ENCODE peak calls at places on chromosome 15, in six cellular contexts. W, Q, J, H, R and U are unnamed samples.

GRCh38 chr15:68112711-68113110 is 58.6 kb downstream of the PIAS1 start:
- DNase-seq in W (no peak), Q (no peak), J (no peak), H (no peak), R (no peak), U (no peak)

GRCh38 chr15:63372018-63372705 is 9.5 kb downstream of the CA12 start:
- DNase-seq in W (no peak), Q (peak), J (no peak), H (peak), R (no peak), U (peak)

GRCh38 chr15:50463423-50464358 is 39.5 kb downstream of the USP8 start:
- DNase-seq in W (no peak), Q (no peak), J (no peak), H (peak), R (no peak), U (peak)

GRCh38 chr15:27486676-27487290 is 515.8 kb downstream of the GABRG3 start:
- DNase-seq in W (no peak), Q (no peak), J (no peak), H (peak), R (no peak), U (no peak)

GRCh38 chr15:78987891-78988360 is 43.1 kb upstream of the CTSH start:
- DNase-seq in W (no peak), Q (no peak), J (no peak), H (no peak), R (no peak), U (no peak)

GRCh38 chr15:69434679-69435078 is 17.9 kb upstream of the RPLP1 start:
- DNase-seq in W (no peak), Q (no peak), J (no peak), H (no peak), R (no peak), U (no peak)

GRCh38 chr15:57647791-57648130 is 56.1 kb downstream of the MYZAP start:
- DNase-seq in W (no peak), Q (no peak), J (no peak), H (no peak), R (no peak), U (no peak)

GRCh38 chr15:65099336-65099735 is 15.7 kb downstream of the UBAP1L start:
- DNase-seq in W (no peak), Q (no peak), J (no peak), H (no peak), R (no peak), U (no peak)

GRCh38 chr15:25525741-25526140 is 86.9 kb upstream of the UBE3A start:
- DNase-seq in W (no peak), Q (no peak), J (no peak), H (no peak), R (no peak), U (no peak)

GRCh38 chr15:35173444-35174118 is 88.5 kb upstream of the NANOGP8 start:
- DNase-seq in W (no peak), Q (no peak), J (no peak), H (peak), R (no peak), U (no peak)

GRCh38 chr15:33592864-33593263 is 282.1 kb downstream of the RYR3 start:
- DNase-seq in W (no peak), Q (no peak), J (no peak), H (no peak), R (no peak), U (no peak)

GRCh38 chr15:36363335-36363734 is 216.1 kb upstream of the CDIN1 start:
- DNase-seq in W (no peak), Q (no peak), J (no peak), H (peak), R (no peak), U (no peak)

GRCh38 chr15:96171271-96171739 is 159.2 kb upstream of the NR2F2 start:
- DNase-seq in W (no peak), Q (no peak), J (no peak), H (peak), R (no peak), U (no peak)

GRCh38 chr15:60708684-60709083 is 229.7 kb upstream of the ICE2 start:
- DNase-seq in W (no peak), Q (no peak), J (no peak), H (peak), R (no peak), U (no peak)

GRCh38 chr15:59018833-59019232 is 31.4 kb downstream of the RNF111 start:
- DNase-seq in W (no peak), Q (no peak), J (no peak), H (no peak), R (no peak), U (no peak)

GRCh38 chr15:56772868-56773639 is 39.7 kb upstream of the ZNF280D start:
- DNase-seq in W (no peak), Q (no peak), J (no peak), H (peak), R (no peak), U (no peak)

GRCh38 chr15:25372298-25372697 is 66.5 kb downstream of the UBE3A start:
- DNase-seq in W (no peak), Q (no peak), J (no peak), H (peak), R (no peak), U (no peak)

GRCh38 chr15:48963524-48964113 is at the start of gene SHC4:
- DNase-seq in W (peak), Q (peak), J (peak), H (peak), R (peak), U (peak)

GRCh38 chr15:76139368-76140068 is 79.7 kb downstream of the TMEM266 start:
- DNase-seq in W (peak), Q (no peak), J (peak), H (peak), R (peak), U (peak)

GRCh38 chr15:25785643-25786029 is 77.5 kb downstream of the ATP10A start:
- DNase-seq in W (no peak), Q (no peak), J (no peak), H (no peak), R (no peak), U (no peak)

GRCh38 chr15:99729920-99730319 is 3.3 kb downstream of the LYSMD4 start:
- DNase-seq in W (no peak), Q (no peak), J (peak), H (peak), R (no peak), U (peak)

GRCh38 chr15:60074181-60074885 is 70.2 kb downstream of the FOXB1 start:
- DNase-seq in W (no peak), Q (no peak), J (no peak), H (peak), R (no peak), U (no peak)

GRCh38 chr15:54374184-54374947 is 396.1 kb downstream of the UNC13C start:
- DNase-seq in W (no peak), Q (no peak), J (no peak), H (no peak), R (no peak), U (no peak)

GRCh38 chr15:66782785-66783184 is 80.7 kb downstream of the SMAD6 start:
- DNase-seq in W (no peak), Q (no peak), J (no peak), H (no peak), R (no peak), U (no peak)